ENCODE peak calls at places on chromosomes 12 and 14, in seven cellular contexts. S is astrocyte, U is K562, N is fibroblast of lung, P is Karpas-422, X is H1, W is HCT116. C is an unnamed sample. For H3K4me1, H3K79me2 and H4K20me1, the result is how much of the 10 kb centered on the place peaks cover.

GRCh38 chr12:51636581-51636980 is 45.5 kb downstream of the SCN8A start:
- DNase-seq in X (no peak), U (no peak), W (no peak), S (no peak), N (no peak), P (no peak), C (no peak)

GRCh38 chr12:104134882-104135281 is 3.1 kb downstream of the NFYB start:
- DNase-seq in N (no peak), W (no peak), X (no peak), S (no peak), U (no peak), P (no peak), C (no peak)

GRCh38 chr12:107328442-107329133 is 235.2 kb upstream of the CRY1 start:
- DNase-seq in U (no peak), X (no peak), S (peak), W (no peak), N (peak), P (no peak), C (peak)

GRCh38 chr12:85779768-85780167 is 56.4 kb downstream of the RASSF9 start:
- DNase-seq in X (no peak), P (no peak), S (no peak), N (no peak), W (no peak), U (no peak), C (no peak)

GRCh38 chr12:6167327-6168280 is 32.6 kb upstream of the CD9 start:
- DNase-seq in X (no peak), S (peak), W (peak), N (peak), P (peak), U (peak), C (no peak)

GRCh38 chr12:52243774-52244614 is 11.0 kb downstream of the KRT7 start:
- DNase-seq in P (no peak), N (peak), U (no peak), X (no peak), S (peak), W (no peak), C (no peak)

GRCh38 chr12:32264995-32265394 is 134.4 kb upstream of the FGD4 start:
- DNase-seq in X (no peak), P (peak), S (no peak), U (no peak), W (no peak), N (no peak), C (no peak)

GRCh38 chr12:105317942-105318614 is 12.4 kb upstream of the C12orf75 start:
- DNase-seq in N (peak), P (no peak), U (no peak), X (no peak), S (peak), W (no peak), C (no peak)

GRCh38 chr12:113241191-113242017 is 20.1 kb downstream of the TPCN1 start:
- DNase-seq in U (no peak), P (no peak), N (peak), X (no peak), S (peak), W (no peak), C (no peak)

GRCh38 chr14:65961004-65961403 is 525.2 kb upstream of the CCDC196 start:
- DNase-seq in W (peak), S (peak), P (peak), U (peak), X (peak), N (peak), C (peak)

GRCh38 chr12:30874455-30875313 is 51.9 kb upstream of the TSPAN11 start:
- DNase-seq in U (no peak), X (no peak), S (no peak), W (no peak), P (no peak), N (no peak), C (peak)

GRCh38 chr14:54567634-54568561 is 970 bp downstream of the SAMD4A start:
- DNase-seq in X (peak), N (peak), U (peak), W (no peak), P (peak), S (peak), C (peak)

GRCh38 chr12:95548056-95548538 is 3.2 kb downstream of the USP44 start:
- DNase-seq in P (no peak), S (peak), N (no peak), W (no peak), X (peak), U (peak), C (peak)

GRCh38 chr12:114166360-114166759 is 200.2 kb upstream of the RBM19 start:
- DNase-seq in N (peak), S (peak), P (peak), U (peak), W (peak), X (peak), C (peak)

GRCh38 chr14:70123796-70124195 is 65.0 kb downstream of the SLC8A3 start:
- DNase-seq in W (no peak), N (no peak), X (no peak), P (no peak), S (no peak), U (no peak), C (no peak)

GRCh38 chr12:57808351-57808750 is 10.2 kb downstream of the AVIL start:
- DNase-seq in P (no peak), N (no peak), X (no peak), U (no peak), W (no peak), S (no peak), C (no peak)

GRCh38 chr14:103723176-103724081 is 7.8 kb downstream of the ZFYVE21 start:
- DNase-seq in N (no peak), W (no peak), S (no peak), P (no peak), U (no peak), X (no peak), C (no peak)

GRCh38 chr14:94303111-94303510 is 10.0 kb upstream of the SERPINA10 start:
- DNase-seq in S (no peak), W (no peak), X (no peak), U (no peak), P (no peak), N (no peak), C (no peak)

GRCh38 chr12:53775478-53776145 is 23.8 kb upstream of the CISTR start:
- DNase-seq in P (no peak), U (no peak), W (no peak), X (no peak), N (no peak), S (no peak), C (no peak)

GRCh38 chr14:21072102-21072501 is 2.0 kb downstream of the ARHGEF40 start:
- DNase-seq in N (peak), X (no peak), S (peak), W (no peak), U (no peak), P (peak), C (no peak)

GRCh38 chr12:93122089-93122488 is 193.0 kb upstream of the EEA1 start:
- DNase-seq in S (peak), U (no peak), N (peak), X (no peak), W (no peak), P (no peak), C (no peak)

GRCh38 chr14:96260341-96260821 is 4.4 kb downstream of the BDKRB1 start:
- DNase-seq in X (no peak), U (no peak), N (peak), S (peak), W (no peak), P (no peak), C (no peak)

GRCh38 chr14:35482994-35483515 is 50.9 kb upstream of the INSM2 start:
- DNase-seq in U (no peak), W (no peak), P (no peak), N (no peak), X (no peak), S (no peak), C (no peak)

GRCh38 chr12:83106873-83107272 is 420.2 kb downstream of the TMTC2 start:
- DNase-seq in N (no peak), P (no peak), S (no peak), U (no peak), W (no peak), X (no peak), C (no peak)

GRCh38 chr12:79301181-79301580 is 389.6 kb downstream of the PAWR start:
- DNase-seq in X (no peak), S (no peak), U (no peak), P (no peak), N (no peak), W (no peak), C (no peak)

GRCh38 chr14:91585856-91586255 is 75.7 kb upstream of the PPP4R3A start:
- DNase-seq in U (no peak), S (no peak), W (no peak), N (no peak), X (no peak), P (no peak), C (no peak)

GRCh38 chr14:104328607-104329006 is 190.2 kb downstream of the KIF26A start:
- DNase-seq in W (no peak), N (no peak), S (no peak), X (no peak), U (no peak), P (no peak), C (no peak)

GRCh38 chr14:63938198-63939005 is 85.6 kb downstream of the SYNE2 start:
- DNase-seq in N (no peak), P (no peak), U (no peak), W (no peak), S (no peak), X (no peak), C (no peak)

GRCh38 chr12:100234591-100235304 is 32.1 kb downstream of the DEPDC4 start:
- DNase-seq in W (peak), X (no peak), N (peak), P (peak), S (peak), U (peak), C (peak)

GRCh38 chr14:103692159-103692558 is 23.1 kb downstream of the XRCC3 start:
- DNase-seq in N (no peak), W (no peak), U (no peak), X (no peak), P (peak), S (no peak), C (no peak)

GRCh38 chr14:101774006-101774755 is 12.7 kb downstream of the PPP2R5C start:
- DNase-seq in W (no peak), X (no peak), P (peak), S (no peak), N (no peak), U (no peak), C (no peak)
- H3K4me1 ChIP-seq in W (under half), X (under half), P (half or more), S (under half), N (under half), U (under half), C (under half)

GRCh38 chr14:68927956-68928675 is 51.0 kb downstream of the ACTN1 start:
- DNase-seq in N (no peak), U (no peak), X (no peak), P (no peak), W (no peak), S (no peak), C (no peak)
- H3K79me2 ChIP-seq in N (half or more), U (under half), X (under half), P (under half), W (half or more), S (half or more), C (half or more)

DNA sequence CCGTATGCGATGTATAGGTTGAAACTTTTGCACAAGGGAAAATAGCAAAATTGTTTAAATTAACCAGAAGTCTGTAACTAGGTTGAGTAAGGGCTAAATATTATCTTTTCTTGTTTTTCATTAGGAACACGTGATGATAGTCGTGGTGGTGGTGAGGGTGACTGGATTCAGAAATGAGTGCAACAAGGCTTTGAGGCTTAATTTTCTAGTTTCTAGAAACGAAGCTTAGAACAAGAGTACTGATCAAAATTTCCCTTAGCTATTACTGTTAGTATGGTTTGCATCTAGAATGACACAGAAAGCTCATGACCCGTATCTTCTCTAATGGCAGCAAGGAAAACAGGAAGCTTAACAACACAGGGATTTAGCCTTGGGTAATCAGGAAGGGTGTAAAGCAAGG is 7.0 kb downstream of the SLIRP start:
- DNase-seq in N (no peak), U (no peak), X (no peak), P (no peak), S (no peak), W (no peak), C (no peak)
- H4K20me1 ChIP-seq in N (under half), U (under half), X (under half), P (under half), S (under half), W (under half), C (under half)

GRCh38 chr12:111437816-111438454 is 32.2 kb downstream of the SH2B3 start:
- DNase-seq in W (no peak), X (no peak), P (no peak), N (peak), U (no peak), S (peak), C (no peak)

GRCh38 chr12:111435661-111436201 is 30.0 kb downstream of the SH2B3 start:
- DNase-seq in N (peak), W (no peak), S (no peak), U (no peak), X (no peak), P (no peak), C (no peak)

GRCh38 chr12:111436266-111436665 is 30.5 kb downstream of the SH2B3 start:
- DNase-seq in W (no peak), S (no peak), P (no peak), U (no peak), N (no peak), X (no peak), C (no peak)

GRCh38 chr12:111438501-111438900 is 32.8 kb downstream of the SH2B3 start:
- DNase-seq in W (no peak), N (peak), S (peak), U (no peak), X (no peak), P (no peak), C (peak)

DNA sequence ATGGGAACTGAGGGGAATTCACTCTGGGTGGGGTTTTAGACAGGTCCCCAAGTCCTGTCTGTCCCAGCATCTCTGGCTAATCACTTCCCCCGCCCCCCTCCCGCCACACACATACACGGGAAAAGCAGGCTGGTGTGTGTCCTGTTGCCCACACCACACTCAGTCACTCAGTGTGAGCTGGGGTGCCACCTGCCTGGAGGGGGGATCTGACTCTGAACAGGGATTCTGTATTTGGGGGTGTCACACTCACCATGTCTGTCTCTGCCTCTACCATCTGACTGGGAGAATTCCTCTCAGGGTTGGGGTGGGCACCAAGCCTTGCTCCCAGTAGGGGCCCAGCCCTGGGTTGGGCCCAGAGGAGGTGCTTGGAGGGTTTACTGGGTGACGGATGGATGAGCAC is 31.1 kb downstream of the SH2B3 start:
- DNase-seq in X (no peak), W (no peak), S (no peak), N (no peak), P (no peak), U (no peak), C (no peak)
- H3K4me1 ChIP-seq in X (under half), W (under half), S (half or more), N (under half), P (under half), U (under half), C (under half)

DNA sequence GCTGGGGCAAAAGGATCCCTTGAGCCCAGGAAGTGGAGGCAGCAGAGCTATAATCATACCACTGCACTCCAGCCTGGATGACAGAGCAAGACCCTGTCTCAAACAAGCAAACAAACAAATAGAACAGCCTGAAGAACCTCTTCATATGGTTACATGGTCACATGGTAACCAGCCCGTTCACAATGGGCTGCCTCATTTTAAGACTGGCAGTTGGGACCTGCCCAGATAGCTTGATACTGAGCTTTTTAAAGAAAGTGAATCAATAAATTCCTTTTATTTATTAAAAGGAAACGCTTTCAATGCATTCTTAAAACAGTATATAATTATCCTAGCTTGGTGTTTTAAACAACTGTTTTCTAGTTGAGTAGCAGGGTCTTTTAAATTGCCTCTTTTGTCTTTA is 10.5 kb downstream of the MLXIP start:
- DNase-seq in U (no peak), W (no peak), S (no peak), X (no peak), N (no peak), P (no peak), C (no peak)
- H3K79me2 ChIP-seq in U (half or more), W (half or more), S (half or more), X (under half), N (half or more), P (half or more), C (under half)